ENCODE peak calls at places on chromosomes 11 and 22, in five cellular contexts. L, D, O, E and P are unnamed samples.

GRCh38 chr11:87255589-87255988 is 217.9 kb downstream of the TMEM135 start:
- DNase-seq in O (no peak), D (no peak), E (no peak), L (no peak), P (no peak)

GRCh38 chr22:31945478-31945815 is 1.1 kb downstream of the YWHAH start:
- DNase-seq in O (no peak), D (no peak), E (no peak), L (no peak), P (no peak)

GRCh38 chr11:32435947-32436750 is 810 bp upstream of the WT1 start:
- DNase-seq in O (no peak), D (no peak), L (no peak), E (peak), P (no peak)

GRCh38 chr22:44963055-44963454 is 46.8 kb downstream of the PHF21B start:
- DNase-seq in D (no peak), L (no peak), O (no peak), E (no peak), P (no peak)

GRCh38 chr11:117128289-117128688 is 15.8 kb upstream of the PAFAH1B2 start:
- DNase-seq in O (no peak), D (no peak), L (no peak), E (no peak), P (no peak)

GRCh38 chr11:2687223-2687530 is 12.6 kb downstream of the KCNQ1OT1 start:
- DNase-seq in O (no peak), E (no peak), L (no peak), D (no peak), P (no peak)

GRCh38 chr22:29840498-29840897 is 2.4 kb upstream of the ASCC2 start:
- DNase-seq in E (no peak), O (peak), D (no peak), L (no peak), P (no peak)

GRCh38 chr11:19817870-19818269 is 105.2 kb downstream of the NAV2 start:
- DNase-seq in D (no peak), O (no peak), E (no peak), L (no peak), P (no peak)

GRCh38 chr11:28697920-28698827 is 590.0 kb downstream of the METTL15 start:
- DNase-seq in L (peak), O (peak), E (peak), D (peak), P (peak)

GRCh38 chr11:35553831-35554230 is 28.4 kb upstream of the PAMR1 start:
- DNase-seq in E (no peak), L (no peak), O (peak), D (no peak), P (peak)

GRCh38 chr11:104798794-104799193 is 99.5 kb downstream of the CASP12 start:
- DNase-seq in O (peak), D (no peak), L (no peak), E (no peak), P (no peak)

GRCh38 chr11:116420770-116421528 is 351.8 kb downstream of the BUD13 start:
- DNase-seq in E (no peak), D (no peak), L (no peak), O (no peak), P (no peak)

GRCh38 chr11:65781962-65782815 is 1.4 kb upstream of the AP5B1 start:
- DNase-seq in O (no peak), D (no peak), L (no peak), E (no peak), P (no peak)
- H4K91ac ChIP-seq in O (no peak), D (no peak), L (no peak), E (peak), P (no peak)

GRCh38 chr11:8083088-8083395 is 2.0 kb downstream of the TUB start:
- DNase-seq in E (no peak), D (no peak), L (no peak), O (no peak), P (no peak)

GRCh38 chr11:8080674-8081590 is at the start of gene TUB:
- DNase-seq in D (peak), O (peak), E (peak), L (no peak), P (no peak)

GRCh38 chr11:8082391-8083087 is 1.5 kb downstream of the TUB start:
- DNase-seq in D (peak), O (no peak), E (peak), L (peak), P (no peak)

GRCh38 chr11:8080069-8080670 is 841 bp upstream of the TUB start:
- DNase-seq in O (no peak), D (no peak), L (no peak), E (no peak), P (no peak)

GRCh38 chr11:8081591-8082021 is 595 bp downstream of the TUB start:
- DNase-seq in D (no peak), L (no peak), E (peak), O (peak), P (peak)
- H4K91ac ChIP-seq in D (no peak), L (peak), E (peak), O (no peak), P (peak)

GRCh38 chr11:14137282-14137681 is 174.8 kb downstream of the SPON1 start:
- DNase-seq in E (no peak), D (no peak), O (no peak), L (no peak), P (no peak)
- H4K91ac ChIP-seq in E (no peak), D (no peak), O (no peak), L (no peak), P (no peak)

DNA sequence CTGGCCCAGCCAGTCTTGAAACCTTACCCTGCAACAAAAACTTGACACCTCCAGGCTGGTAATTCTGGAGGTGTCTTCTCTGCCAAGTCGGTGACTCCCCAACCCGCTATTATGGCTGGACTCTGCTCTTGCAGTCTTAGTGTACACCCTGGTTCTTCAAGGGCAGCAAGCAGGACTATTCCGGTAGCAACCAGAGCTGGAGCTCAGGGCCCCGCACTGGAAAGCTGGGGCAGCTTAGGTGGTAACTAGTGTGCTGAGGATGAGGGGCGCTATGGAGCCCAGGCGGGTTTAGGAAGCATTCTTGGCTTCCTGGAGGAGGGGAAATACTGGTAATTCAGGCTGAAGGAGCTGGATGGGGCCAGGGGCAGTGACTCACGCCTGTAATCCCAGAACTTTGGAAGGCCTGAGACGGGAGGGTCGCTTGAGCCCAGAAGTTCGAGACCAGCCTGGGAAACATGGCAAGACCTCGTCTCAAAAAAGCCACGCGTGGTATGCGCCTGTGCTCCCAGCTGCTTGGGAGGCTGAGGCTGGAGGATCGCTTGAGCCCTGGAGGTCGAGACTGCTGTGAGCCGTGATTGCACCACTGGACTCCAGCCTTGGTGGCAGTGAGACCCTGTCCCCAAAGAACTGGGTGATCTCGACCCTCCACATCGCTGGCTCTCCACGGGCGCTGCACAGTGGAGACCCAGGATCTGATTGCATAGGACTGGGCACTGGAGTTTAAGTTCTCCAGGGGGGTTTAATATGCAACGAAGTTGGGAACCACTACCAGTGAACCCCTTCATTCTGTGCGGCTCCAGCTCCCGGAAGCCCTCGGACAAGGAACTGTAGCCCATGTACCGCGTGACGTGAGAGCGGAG is 10.6 kb upstream of the AIFM3 start:
- DNase-seq in O (peak), L (no peak), E (peak), D (peak), P (peak)
- H4K91ac ChIP-seq in O (peak), L (no peak), E (no peak), D (no peak), P (no peak)